ENCODE peak calls at places on chromosomes 4 and X, in four cellular contexts. C is tibial artery, W is A549, L is GM23248. M is an unnamed sample. For H3K9me3 and H3K4me1, the result is how much of the 10 kb centered on the place peaks cover.

GRCh38 chr4:128521156-128521555 is 233.5 kb upstream of the PGRMC2 start:
- DNase-seq in C (no peak), W (no peak), L (peak), M (no peak)

GRCh38 chr4:633406-633805 is 8.0 kb downstream of the PDE6B start:
- DNase-seq in C (no peak), W (no peak), L (no peak), M (no peak)

GRCh38 chrX:37686348-37686736 is 751 bp downstream of the XK start:
- DNase-seq in C (no peak), W (no peak), L (no peak), M (no peak)

GRCh38 chr4:108215055-108215454 is 46.3 kb upstream of the LEF1 start:
- DNase-seq in C (no peak), W (no peak), L (no peak), M (no peak)

GRCh38 chr4:66575024-66575696 is 904.9 kb upstream of the EPHA5 start:
- DNase-seq in C (no peak), W (peak), L (no peak), M (peak)

GRCh38 chr4:154961263-154961662 is 180.2 kb downstream of the RBM46 start:
- DNase-seq in C (no peak), W (no peak), L (no peak), M (no peak)

GRCh38 chr4:98522603-98523395 is 135.6 kb downstream of the TSPAN5 start:
- DNase-seq in C (no peak), W (peak), L (peak), M (no peak)

GRCh38 chrX:38212246-38212645 is 8.4 kb downstream of the SRPX start:
- DNase-seq in C (no peak), W (no peak), L (peak), M (no peak)

GRCh38 chrX:101483705-101484104 is 1.6 kb upstream of the ARMCX4 start:
- DNase-seq in C (no peak), W (no peak), L (no peak), M (no peak)

GRCh38 chr4:138572007-138572406 is 329.9 kb upstream of the SLC7A11 start:
- DNase-seq in C (no peak), W (peak), L (peak), M (no peak)

GRCh38 chr4:138576684-138577083 is 334.5 kb upstream of the SLC7A11 start:
- DNase-seq in C (no peak), W (peak), L (peak), M (no peak)

GRCh38 chr4:138579146-138579545 is 337.0 kb upstream of the SLC7A11 start:
- DNase-seq in C (no peak), W (no peak), L (no peak), M (no peak)

GRCh38 chr4:138573246-138573645 is 331.1 kb upstream of the SLC7A11 start:
- DNase-seq in C (no peak), W (no peak), L (peak), M (no peak)

GRCh38 chr4:138577145-138577544 is 335.0 kb upstream of the SLC7A11 start:
- DNase-seq in C (no peak), W (no peak), L (no peak), M (no peak)
- H3K9me3 ChIP-seq in C (under half), W (under half), L (under half), M (under half)

GRCh38 chrX:154738013-154738738 is 12.7 kb downstream of the GAB3 start:
- DNase-seq in C (no peak), W (no peak), L (peak), M (no peak)
- H3K4me1 ChIP-seq in C (under half), W (under half), L (under half), M (under half)

GRCh38 chrX:146154191-146154590 is 336.6 kb downstream of the SLITRK2 start:
- DNase-seq in C (no peak), W (no peak), L (no peak), M (no peak)
- H3K9me3 ChIP-seq in C (under half), W (under half), L (under half), M (under half)

DNA sequence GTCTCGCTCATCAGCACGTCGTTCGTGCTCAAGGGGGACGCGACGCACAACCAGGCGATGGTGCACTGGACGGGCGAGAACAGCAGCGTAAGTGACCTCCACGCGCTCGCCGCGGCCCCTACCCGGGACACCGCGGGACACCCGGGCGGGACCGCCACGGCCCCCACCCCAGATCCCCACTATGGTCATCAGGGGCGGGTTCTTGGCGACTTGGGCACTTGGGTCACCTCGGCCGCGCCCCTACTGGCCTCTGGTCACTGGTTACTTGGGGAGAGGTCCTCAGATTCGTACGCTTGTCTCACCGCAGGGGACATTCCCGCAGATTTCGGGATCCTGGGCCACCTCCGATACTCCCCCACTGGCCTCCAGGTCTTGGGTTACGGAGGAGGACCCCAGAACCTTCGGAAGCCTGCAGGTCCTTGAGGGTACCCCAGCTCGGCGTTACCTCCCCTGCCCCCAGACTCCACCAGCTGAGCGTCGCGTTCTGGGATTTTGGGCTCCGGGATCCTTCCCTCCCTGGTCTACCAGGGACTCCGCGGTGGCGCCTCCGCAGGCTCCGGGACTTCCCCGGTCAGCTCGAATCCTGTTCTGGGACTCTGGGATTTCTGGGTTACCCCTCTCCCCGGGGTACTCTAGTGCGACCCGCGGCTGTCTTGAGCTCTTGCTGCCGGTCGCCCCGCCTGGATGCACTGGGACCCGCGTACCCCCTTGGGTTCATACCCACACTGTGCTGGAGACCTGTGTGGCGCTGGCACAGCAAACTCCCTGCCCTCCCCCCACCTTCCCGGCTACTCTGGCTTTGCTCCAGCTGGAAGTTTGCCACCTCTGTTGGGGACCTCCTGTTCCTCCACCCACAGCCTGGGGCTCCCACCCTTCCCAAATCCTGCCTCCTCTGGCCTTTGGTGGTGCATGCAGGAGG is 961 bp downstream of the SORCS2 start:
- DNase-seq in C (peak), W (peak), L (peak), M (no peak)
- H3K4me1 ChIP-seq in C (under half), W (under half), L (under half), M (under half)

GRCh38 chrX:71565634-71566033 is 12.6 kb upstream of the GCNA start:
- DNase-seq in C (no peak), W (no peak), L (no peak), M (no peak)
- H3K9me3 ChIP-seq in C (under half), W (under half), L (under half), M (under half)

GRCh38 chrX:12901486-12901885 is 4.9 kb upstream of the TLR8 start:
- DNase-seq in C (no peak), W (peak), L (peak), M (no peak)
- H3K4me1 ChIP-seq in C (under half), W (under half), L (under half), M (under half)

GRCh38 chr4:78928835-78929234 is 10.4 kb downstream of the PAQR3 start:
- DNase-seq in C (no peak), W (no peak), L (no peak), M (no peak)

GRCh38 chr4:78922207-78922606 is 17.0 kb downstream of the PAQR3 start:
- DNase-seq in C (no peak), W (no peak), L (peak), M (no peak)

GRCh38 chr4:78926825-78927224 is 12.4 kb downstream of the PAQR3 start:
- DNase-seq in C (no peak), W (no peak), L (no peak), M (no peak)

GRCh38 chr4:78923459-78924312 is 15.6 kb downstream of the PAQR3 start:
- DNase-seq in C (no peak), W (peak), L (no peak), M (no peak)
- H3K9me3 ChIP-seq in C (under half), W (under half), L (under half), M (under half)

GRCh38 chr4:42637861-42638260 is 19.0 kb downstream of the ATP8A1 start:
- DNase-seq in C (no peak), W (no peak), L (no peak), M (no peak)
- H3K4me1 ChIP-seq in C (under half), W (under half), L (under half), M (under half)

DNA sequence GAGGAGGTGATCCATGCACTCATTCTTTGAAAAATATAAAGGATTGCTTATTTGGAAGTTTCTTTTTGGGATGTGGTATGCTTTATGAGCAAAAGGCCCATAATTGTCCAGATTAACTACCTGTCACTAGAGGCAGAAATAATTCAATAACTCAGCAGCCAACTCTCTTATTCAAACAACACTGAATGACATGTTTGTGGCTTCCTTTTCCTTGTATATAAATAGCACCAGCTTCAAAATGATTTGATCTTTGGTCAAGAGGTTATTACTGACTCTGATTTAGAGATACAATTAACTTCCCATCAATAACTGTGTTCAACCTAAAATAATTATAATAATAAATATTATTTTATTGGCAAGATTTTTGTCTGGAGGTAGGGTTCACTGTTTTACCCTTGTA is 232.3 kb downstream of the AFF2 start:
- DNase-seq in C (no peak), W (no peak), L (no peak), M (no peak)
- H3K9me3 ChIP-seq in C (under half), W (under half), L (under half), M (under half)

DNA sequence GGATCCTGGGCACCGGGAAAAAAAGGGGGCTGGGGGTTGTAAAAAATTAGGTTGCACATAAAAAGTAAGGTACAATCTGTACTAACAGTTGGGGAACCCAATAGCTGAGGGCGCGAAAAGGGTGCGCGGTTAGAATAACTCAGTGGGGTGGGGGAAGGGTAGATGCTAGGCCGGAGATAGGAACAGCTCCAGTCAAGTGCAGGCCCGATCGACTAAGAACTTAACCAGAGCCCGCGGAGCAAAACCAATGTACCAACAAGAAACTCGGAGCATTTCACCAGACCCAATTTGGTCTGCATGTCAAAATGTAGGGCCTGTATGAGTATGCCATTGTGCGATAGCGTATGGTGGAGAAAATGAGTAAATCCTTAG is 1.3 kb downstream of the HNRNPD start:
- DNase-seq in C (no peak), W (peak), L (peak), M (no peak)
- H3K4me1 ChIP-seq in C (under half), W (under half), L (under half), M (under half)